ENCODE peak calls at places on chromosomes 13 and 19, in four cellular contexts. S, U, K and X are unnamed samples.

GRCh38 chr13:109840893-109841287 is 54.5 kb upstream of the IRS2 start:
- DNase-seq in U (no peak), S (no peak), K (no peak), X (no peak)

GRCh38 chr13:99702687-99703319 is 201.5 kb downstream of the TM9SF2 start:
- DNase-seq in U (no peak), S (no peak), K (no peak), X (no peak)

GRCh38 chr19:38149597-38149996 is 74.4 kb downstream of the DPF1 start:
- DNase-seq in S (no peak), U (no peak), K (no peak), X (no peak)

GRCh38 chr19:5261151-5261890 is 79.3 kb downstream of the PTPRS start:
- DNase-seq in S (no peak), K (peak), U (no peak), X (no peak)

GRCh38 chr19:47272448-47273312 is 2.0 kb upstream of the INAFM1 start:
- DNase-seq in K (no peak), S (no peak), U (peak), X (peak)

GRCh38 chr19:18417250-18418033 is 1.8 kb upstream of the SSBP4 start:
- DNase-seq in K (peak), U (peak), S (peak), X (peak)

GRCh38 chr13:113413178-113413897 is 40.0 kb downstream of the ADPRHL1 start:
- DNase-seq in S (no peak), K (peak), U (peak), X (no peak)

GRCh38 chr13:34469212-34469983 is 472.7 kb upstream of the NBEA start:
- DNase-seq in K (no peak), U (no peak), S (no peak), X (no peak)

GRCh38 chr13:113767366-113767765 is 8.3 kb downstream of the TMEM255B start:
- DNase-seq in S (no peak), K (peak), U (no peak), X (no peak)

GRCh38 chr19:18414504-18415176 is 4.6 kb upstream of the SSBP4 start:
- DNase-seq in K (peak), U (peak), S (no peak), X (peak)

GRCh38 chr13:29909975-29910674 is 59.7 kb upstream of the UBL3 start:
- DNase-seq in S (peak), K (peak), U (no peak), X (peak)

GRCh38 chr13:29906432-29907011 is 56.1 kb upstream of the UBL3 start:
- DNase-seq in S (no peak), U (no peak), K (no peak), X (no peak)

GRCh38 chr13:29908411-29908810 is 58.0 kb upstream of the UBL3 start:
- DNase-seq in S (peak), U (no peak), K (peak), X (peak)

GRCh38 chr13:29907670-29908069 is 57.3 kb upstream of the UBL3 start:
- DNase-seq in U (no peak), S (no peak), K (no peak), X (no peak)

DNA sequence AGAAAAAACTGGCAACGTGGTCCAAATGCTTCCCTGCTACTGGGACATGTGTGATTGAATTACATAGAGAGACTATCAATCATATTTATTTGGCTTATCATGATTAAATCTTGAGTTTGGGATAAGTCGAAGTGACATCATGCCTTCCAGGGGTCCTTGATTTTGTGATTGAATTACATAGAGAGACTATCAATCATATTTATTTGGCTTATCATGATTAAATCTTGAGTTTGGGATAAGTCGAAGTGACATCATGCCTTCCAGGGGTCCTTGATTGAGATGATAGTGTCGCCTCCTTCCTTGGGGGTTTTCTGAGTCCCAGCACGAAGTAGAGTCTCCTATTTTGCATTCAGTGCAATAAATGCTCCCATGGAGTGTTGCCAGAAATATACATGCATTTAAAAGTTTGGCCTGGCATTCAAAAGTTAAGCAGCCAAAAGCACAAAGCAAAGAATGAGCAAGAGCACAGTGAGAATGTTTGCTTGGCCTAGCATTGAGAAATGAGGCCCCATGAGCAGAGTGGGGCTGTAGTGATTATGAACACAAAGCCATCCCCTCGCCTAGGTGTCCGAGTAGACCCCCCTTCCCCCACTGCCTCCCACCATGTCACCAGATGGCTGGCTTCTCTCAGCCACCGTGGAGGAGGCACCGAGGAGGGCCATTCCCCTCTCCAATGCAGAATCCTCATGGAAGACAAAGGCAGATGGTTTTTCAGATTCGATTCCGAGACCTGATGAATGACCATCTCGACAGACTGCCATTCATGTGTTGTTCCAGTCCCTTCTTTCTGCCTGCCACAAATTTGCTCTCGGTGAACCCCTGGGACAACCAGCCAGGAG is 58.7 kb upstream of the UBL3 start:
- DNase-seq in U (no peak), S (no peak), K (no peak), X (no peak)
- H3K4me3 ChIP-seq in U (no peak), S (no peak), K (no peak), X (no peak)

GRCh38 chr19:513368-514165 is 6.3 kb downstream of the TPGS1 start:
- DNase-seq in K (no peak), S (no peak), U (no peak), X (no peak)

GRCh38 chr19:510606-511100 is 3.4 kb downstream of the TPGS1 start:
- DNase-seq in S (peak), K (peak), U (peak), X (peak)

GRCh38 chr19:508204-509150 is 1.2 kb downstream of the TPGS1 start:
- DNase-seq in U (no peak), K (no peak), S (no peak), X (no peak)

GRCh38 chr19:512548-513365 is 5.5 kb downstream of the TPGS1 start:
- DNase-seq in S (no peak), U (no peak), K (peak), X (no peak)

DNA sequence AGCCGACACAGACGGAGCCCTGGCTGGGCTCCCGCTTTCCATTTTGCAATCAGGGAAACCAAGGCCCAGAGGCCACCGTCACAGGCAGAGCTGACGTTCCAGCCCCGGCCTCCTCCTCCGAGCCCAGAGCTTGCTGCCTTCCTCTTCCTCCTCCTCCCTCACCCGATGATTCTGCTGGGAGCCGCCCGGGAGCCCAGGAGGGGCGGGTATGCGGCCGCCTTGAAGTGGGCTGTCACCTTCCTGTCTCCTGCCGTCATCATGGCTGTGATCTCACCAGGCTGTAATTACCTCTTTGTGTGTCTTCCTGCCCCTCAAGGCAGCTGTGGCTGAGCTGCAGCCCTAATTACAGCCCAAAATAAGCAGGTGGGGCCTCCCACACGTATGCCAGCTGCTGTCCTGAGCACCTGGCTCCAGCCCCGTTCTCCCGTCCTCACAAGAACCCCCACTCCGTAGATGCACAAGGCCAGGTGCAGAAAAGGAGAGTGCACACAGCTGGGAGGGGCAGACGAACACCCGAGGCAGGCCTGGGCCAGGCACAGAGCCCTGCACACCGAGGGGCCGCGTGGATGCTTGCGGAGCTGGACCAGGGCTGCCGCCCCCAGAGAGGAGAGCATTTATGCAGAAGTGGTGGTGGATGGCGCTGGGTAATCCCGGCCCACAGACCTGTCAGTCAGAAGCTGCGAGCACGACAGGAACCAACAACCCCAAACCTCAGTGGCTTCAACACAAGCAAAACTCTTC is 4.0 kb downstream of the TPGS1 start:
- DNase-seq in S (no peak), U (peak), K (peak), X (no peak)
- H3K4me3 ChIP-seq in S (no peak), U (no peak), K (peak), X (peak)

DNA sequence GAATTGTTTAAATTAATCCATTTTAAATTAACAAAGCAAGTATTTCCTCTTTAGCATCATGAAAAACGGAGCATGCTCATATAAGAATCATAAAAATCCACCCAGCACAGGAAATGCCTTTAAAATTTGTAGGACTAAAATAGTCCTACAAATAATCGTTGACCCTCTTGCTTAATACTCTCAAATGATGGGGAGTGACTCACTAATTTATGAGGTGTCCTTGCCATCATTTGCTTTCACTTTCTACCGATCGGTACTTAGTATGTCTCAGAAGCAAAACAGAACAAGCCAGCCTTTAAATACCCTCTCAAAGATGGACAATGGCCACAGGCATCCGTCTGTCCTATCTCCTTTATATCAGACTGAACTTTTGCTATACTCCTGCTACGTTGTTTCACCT is 97.2 kb downstream of the SUCLA2 start:
- DNase-seq in K (no peak), S (peak), U (no peak), X (no peak)
- H3K4me3 ChIP-seq in K (no peak), S (no peak), U (no peak), X (peak)

DNA sequence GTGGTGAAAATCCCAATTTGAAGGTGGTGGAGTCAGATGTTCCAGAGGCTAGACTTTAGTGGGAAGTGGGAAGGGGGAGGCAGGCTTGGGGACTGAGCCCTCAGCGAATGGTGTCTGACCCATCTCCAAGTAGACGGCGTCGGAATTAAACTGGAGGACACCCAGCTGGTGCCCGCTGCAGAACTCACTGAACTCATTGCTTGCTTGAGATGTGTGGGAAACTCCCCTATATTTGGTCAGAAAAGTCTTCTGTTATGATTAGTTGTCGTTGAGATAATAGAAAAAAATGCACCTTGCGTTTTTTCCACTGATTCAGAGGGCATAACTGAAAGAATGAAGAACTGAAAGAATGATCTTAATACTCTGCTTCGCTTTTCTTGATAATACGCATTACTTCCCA is 871 bp upstream of the ZNF583 start:
- DNase-seq in U (no peak), K (no peak), S (no peak), X (no peak)
- H3K4me3 ChIP-seq in U (peak), K (peak), S (peak), X (peak)

GRCh38 chr19:16262618-16263017 is 62.0 kb upstream of the KLF2 start:
- DNase-seq in S (no peak), U (no peak), K (no peak), X (no peak)
- H3K4me3 ChIP-seq in S (no peak), U (no peak), K (no peak), X (no peak)